ENCODE peak calls at places on chromosomes 16 and 17, in seven cellular contexts. Z is fibroblast of lung, C is prostate gland, Q is adrenal gland, X is HAP-1, H is GM23338, F is upper lobe of right lung. M is an unnamed sample.

GRCh38 chr17:27414271-27414670 is 42.0 kb upstream of the KSR1 start:
- DNase-seq in Q (no peak), Z (peak; percentile 30), X (no peak), H (no peak), F (no peak), C (no peak), M (no peak)

GRCh38 chr17:64992325-64992802 is 64.2 kb downstream of the GNA13 start:
- DNase-seq in C (no peak), H (no peak), F (no peak), Q (no peak), X (no peak), Z (peak; percentile 71), M (peak; percentile 96)

GRCh38 chr17:50129946-50130777 is at the start of gene SAMD14:
- DNase-seq in X (no peak), Z (peak; percentile 32), F (peak; percentile 69), Q (peak; percentile 33), C (no peak), H (peak; percentile 59), M (no peak)

GRCh38 chr17:46841561-46842379 is 9.6 kb upstream of the WNT9B start:
- DNase-seq in F (no peak), Q (no peak), H (peak; percentile 78), X (no peak), Z (no peak), C (no peak), M (no peak)

GRCh38 chr16:86252596-86252995 is 257.7 kb upstream of the FOXF1 start:
- DNase-seq in X (no peak), C (no peak), Z (peak; percentile 11), H (peak; percentile 89), Q (no peak), F (no peak), M (no peak)

GRCh38 chr17:3944485-3945388 is 19.5 kb downstream of the ATP2A3 start:
- DNase-seq in X (no peak), H (peak; percentile 93), F (peak; percentile 74), Q (peak; percentile 85), Z (peak; percentile 41), C (peak; percentile 54), M (no peak)

GRCh38 chr17:4706121-4706520 is 2.2 kb upstream of the PELP1 start:
- DNase-seq in H (peak; percentile 47), F (no peak), Z (peak; percentile 53), X (no peak), Q (no peak), C (no peak), M (no peak)

GRCh38 chr17:12256380-12256995 is 235.8 kb downstream of the MAP2K4 start:
- DNase-seq in X (peak; percentile 44), C (peak; percentile 39), Q (peak; percentile 25), H (peak; percentile 61), F (no peak), Z (peak; percentile 48), M (peak; percentile 2)

GRCh38 chr17:66946251-66946650 is 18.3 kb upstream of the CACNG4 start:
- DNase-seq in Q (no peak), X (no peak), C (no peak), H (no peak), Z (no peak), F (peak; percentile 3), M (no peak)

GRCh38 chr17:3602499-3602898 is 6.7 kb downstream of the TRPV1 start:
- DNase-seq in C (no peak), Q (no peak), Z (peak; percentile 8), H (peak; percentile 94), F (no peak), X (peak; percentile 11), M (no peak)

GRCh38 chr17:77644981-77645380 is 313.5 kb upstream of the TNRC6C start:
- DNase-seq in Z (no peak), Q (no peak), F (peak; percentile 53), C (no peak), X (no peak), H (peak; percentile 44), M (no peak)

GRCh38 chr17:76384222-76384986 is at the start of gene SPHK1:
- DNase-seq in F (peak; percentile 88), C (peak; percentile 46), Z (peak; percentile 84), H (peak; percentile 83), X (peak; percentile 58), Q (peak; percentile 68), M (no peak)

GRCh38 chr16:50025544-50025931 is 513 bp downstream of the CNEP1R1 start:
- DNase-seq in Q (peak; percentile 20), F (no peak), H (no peak), C (no peak), Z (peak; percentile 16), X (peak; percentile 8), M (peak; percentile 10)

GRCh38 chr16:89201467-89202377 is 1.4 kb upstream of the SLC22A31 start:
- DNase-seq in Z (peak; percentile 31), F (peak; percentile 93), X (peak; percentile 59), Q (peak; percentile 89), H (peak; percentile 92), C (peak; percentile 89), M (no peak)
- H3K4me3 ChIP-seq in Z (peak overlapping the region; percentile 28), F (peak overlapping the region; percentile 40), X (peak overlapping the region; percentile 33), Q (no peak overlapping the region), H (peak overlapping the region; percentile 66), C (peak overlapping the region; percentile 26), M (peak overlapping the region; percentile 18)

GRCh38 chr16:14616280-14616679 is 13.8 kb downstream of the PARN start:
- DNase-seq in C (no peak), H (no peak), F (no peak), Q (no peak), X (no peak), Z (no peak), M (no peak)

GRCh38 chr16:14613991-14614390 is 16.1 kb downstream of the PARN start:
- DNase-seq in Q (no peak), Z (no peak), C (no peak), F (no peak), H (no peak), X (no peak), M (no peak)

GRCh38 chr16:14618566-14618965 is 11.5 kb downstream of the PARN start:
- DNase-seq in C (no peak), F (no peak), H (no peak), Q (no peak), X (no peak), Z (no peak), M (no peak)
- H3K36me3 ChIP-seq in C (no peaks in the 10 kb centered on the region), F (peaks cover 92% of the 10 kb centered on the region), H (peaks cover 34% of the 10 kb centered on the region), Q (no peaks in the 10 kb centered on the region), X (peaks cover 46% of the 10 kb centered on the region), Z (no peaks in the 10 kb centered on the region), M (no peaks in the 10 kb centered on the region)

GRCh38 chr16:3010510-3010909 is 2.2 kb upstream of the CLDN9 start:
- DNase-seq in F (no peak), C (no peak), X (no peak), Q (no peak), Z (no peak), H (no peak), M (no peak)

GRCh38 chr16:3009568-3010390 is 2.9 kb upstream of the CLDN9 start:
- DNase-seq in Z (no peak), F (peak; percentile 90), C (peak; percentile 81), Q (no peak), X (no peak), H (peak; percentile 97), M (no peak)

GRCh38 chr16:3007059-3007956 is 5.4 kb upstream of the CLDN9 start:
- DNase-seq in C (no peak), X (no peak), F (no peak), Z (no peak), Q (no peak), H (peak; percentile 86), M (no peak)

GRCh38 chr16:3008749-3009088 is 4.0 kb upstream of the CLDN9 start:
- DNase-seq in Z (no peak), Q (no peak), F (no peak), X (no peak), C (no peak), H (no peak), M (no peak)

DNA sequence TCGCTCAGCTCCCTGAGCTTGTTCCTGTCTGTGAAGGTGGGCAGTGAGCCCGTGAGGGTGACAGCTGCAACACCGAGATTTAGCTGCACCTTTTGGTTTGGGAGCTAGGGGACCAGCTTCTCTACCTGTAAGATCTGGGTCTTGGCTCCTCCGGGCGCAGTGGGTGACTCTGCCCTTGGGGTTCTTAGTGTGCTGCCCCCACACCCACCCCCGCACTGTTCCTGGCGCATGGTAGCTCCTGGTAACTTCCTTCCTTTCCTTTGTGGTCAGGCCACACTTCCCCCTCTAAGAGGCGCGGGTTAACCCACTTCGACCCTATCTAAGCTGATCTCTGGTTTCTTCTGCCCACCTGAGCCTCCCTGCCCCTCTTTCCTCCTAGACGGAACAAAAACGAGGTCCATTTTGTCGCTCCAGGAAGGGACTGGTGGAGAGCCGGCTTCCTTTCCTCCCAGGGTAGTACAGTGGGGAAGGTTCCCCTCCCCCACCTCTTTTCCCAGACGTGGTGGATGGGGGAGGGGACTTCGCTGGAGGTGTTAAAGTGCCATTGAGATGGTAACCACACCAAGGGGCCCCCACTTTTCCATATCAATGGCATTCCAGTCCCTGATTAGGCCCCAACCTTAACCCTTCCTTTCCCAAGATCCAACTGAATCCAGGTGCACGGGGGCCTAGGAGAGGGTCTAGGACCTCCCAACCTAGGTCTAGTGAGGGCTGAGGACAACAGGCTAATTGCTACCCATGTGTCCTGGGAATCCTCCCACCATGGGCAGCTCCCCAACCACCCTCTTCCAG is 4.6 kb upstream of the CLDN9 start:
- DNase-seq in Q (no peak), Z (no peak), F (peak; percentile 84), X (peak; percentile 62), C (no peak), H (peak; percentile 99), M (no peak)
- H3K4me3 ChIP-seq in Q (no peak overlapping the region), Z (no peak overlapping the region), F (no peak overlapping the region), X (no peak overlapping the region), C (no peak overlapping the region), H (peak overlapping the region; percentile 55), M (no peak overlapping the region)

GRCh38 chr16:68575082-68575481 is 36.0 kb downstream of the ZFP90 start:
- DNase-seq in C (no peak), F (no peak), Q (no peak), X (no peak), H (no peak), Z (no peak), M (no peak)

GRCh38 chr16:68574479-68574878 is 35.4 kb downstream of the ZFP90 start:
- DNase-seq in Z (no peak), X (no peak), H (no peak), F (no peak), C (no peak), Q (no peak), M (no peak)

DNA sequence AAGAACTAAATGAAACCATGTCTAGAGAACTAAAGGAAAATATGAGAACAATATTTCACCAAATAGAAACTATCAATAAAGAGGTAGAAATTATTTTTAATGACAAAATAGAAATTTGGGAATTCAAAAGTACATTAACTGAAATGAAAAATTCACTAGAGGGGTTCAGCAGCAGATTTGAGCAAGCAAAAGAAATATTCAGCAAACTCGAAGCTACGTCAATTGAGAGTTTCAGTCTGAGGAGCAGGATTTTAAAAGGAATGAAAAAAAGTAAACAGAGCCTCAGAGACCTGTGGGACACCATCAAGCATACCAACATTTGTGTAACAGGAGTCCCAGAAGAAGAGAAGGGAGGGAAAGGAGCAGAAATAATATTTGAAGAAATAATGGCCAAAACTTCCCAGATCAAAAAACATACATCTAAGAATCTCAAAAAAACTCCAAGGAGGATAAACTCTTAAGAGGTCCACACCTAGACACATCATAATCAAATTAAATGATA is 38.3 kb downstream of the ZFP90 start:
- DNase-seq in X (no peak), Q (no peak), F (no peak), H (no peak), Z (no peak), C (no peak), M (no peak)
- H3K36me3 ChIP-seq in X (no peaks in the 10 kb centered on the region), Q (no peaks in the 10 kb centered on the region), F (no peaks in the 10 kb centered on the region), H (no peaks in the 10 kb centered on the region), Z (no peaks in the 10 kb centered on the region), C (no peaks in the 10 kb centered on the region), M (no peaks in the 10 kb centered on the region)

GRCh38 chr16:15748654-15749053 is 98.6 kb downstream of the NDE1 start:
- DNase-seq in Z (no peak), F (no peak), C (no peak), X (no peak), Q (no peak), H (no peak), M (no peak)
- H3K4me3 ChIP-seq in Z (no peak overlapping the region), F (no peak overlapping the region), C (no peak overlapping the region), X (no peak overlapping the region), Q (no peak overlapping the region), H (no peak overlapping the region), M (no peak overlapping the region)

M was measured in kidney epithelial cell.